ENCODE peak calls at places on chromosome 2, in six cellular contexts. One of them, this sample, is unnamed.

GRCh38 chr2:201402651-201403573 is 45.8 kb upstream of the FLACC1 start:
- DNase-seq in mesenchymal stem cell: peak; percentile 46
- DNase-seq in H9: no peak
- DNase-seq in IMR-90: peak; percentile 55
- DNase-seq in neuronal stem cell: no peak
- DNase-seq in trophoblast cell: no peak
- DNase-seq in this sample: no peak

GRCh38 chr2:131035112-131035825 is 58.0 kb downstream of the FAM168B start:
- DNase-seq in neuronal stem cell: no peak
- DNase-seq in mesenchymal stem cell: no peak
- DNase-seq in H9: no peak
- DNase-seq in trophoblast cell: no peak
- DNase-seq in IMR-90: no peak
- DNase-seq in this sample: peak; percentile 26

GRCh38 chr2:230798769-230799399 is 65.9 kb upstream of the ITM2C start:
- DNase-seq in mesenchymal stem cell: peak; percentile 69
- DNase-seq in trophoblast cell: peak; percentile 84
- DNase-seq in neuronal stem cell: peak; percentile 17
- DNase-seq in IMR-90: peak; percentile 62
- DNase-seq in H9: no peak
- DNase-seq in this sample: peak; percentile 68

GRCh38 chr2:8116661-8117060 is 565.2 kb upstream of the ID2 start:
- DNase-seq in H9: no peak
- DNase-seq in IMR-90: no peak
- DNase-seq in neuronal stem cell: no peak
- DNase-seq in trophoblast cell: peak; percentile 30
- DNase-seq in mesenchymal stem cell: no peak
- DNase-seq in this sample: no peak

GRCh38 chr2:26907416-26907815 is 59.5 kb downstream of the DPYSL5 start:
- DNase-seq in mesenchymal stem cell: no peak
- DNase-seq in neuronal stem cell: no peak
- DNase-seq in H9: no peak
- DNase-seq in trophoblast cell: no peak
- DNase-seq in IMR-90: no peak
- DNase-seq in this sample: no peak

GRCh38 chr2:152820048-152820447 is 101.6 kb downstream of the ARL6IP6 start:
- DNase-seq in mesenchymal stem cell: no peak
- DNase-seq in H9: no peak
- DNase-seq in trophoblast cell: no peak
- DNase-seq in IMR-90: no peak
- DNase-seq in neuronal stem cell: no peak
- DNase-seq in this sample: no peak

GRCh38 chr2:105537466-105537865 is 138.6 kb upstream of the FHL2 start:
- DNase-seq in trophoblast cell: no peak
- DNase-seq in IMR-90: no peak
- DNase-seq in mesenchymal stem cell: no peak
- DNase-seq in H9: no peak
- DNase-seq in neuronal stem cell: no peak
- DNase-seq in this sample: no peak

GRCh38 chr2:104431701-104432121 is 422.2 kb upstream of the POU3F3 start:
- DNase-seq in mesenchymal stem cell: no peak
- DNase-seq in H9: no peak
- DNase-seq in neuronal stem cell: no peak
- DNase-seq in IMR-90: no peak
- DNase-seq in trophoblast cell: no peak
- DNase-seq in this sample: no peak

GRCh38 chr2:237859533-237860272 is at the start of gene RAMP1:
- DNase-seq in neuronal stem cell: no peak
- DNase-seq in IMR-90: peak; percentile 17
- DNase-seq in H9: no peak
- DNase-seq in trophoblast cell: peak; percentile 43
- DNase-seq in mesenchymal stem cell: peak; percentile 37
- DNase-seq in this sample: peak; percentile 39

GRCh38 chr2:41116106-41116797 is 664.4 kb upstream of the SLC8A1 start:
- DNase-seq in mesenchymal stem cell: no peak
- DNase-seq in H9: no peak
- DNase-seq in neuronal stem cell: no peak
- DNase-seq in trophoblast cell: peak; percentile 96
- DNase-seq in IMR-90: no peak
- DNase-seq in this sample: no peak

GRCh38 chr2:165067958-165068612 is 112.8 kb upstream of the SLC38A11 start:
- DNase-seq in trophoblast cell: peak; percentile 57
- DNase-seq in IMR-90: peak; percentile 23
- DNase-seq in mesenchymal stem cell: peak; percentile 87
- DNase-seq in H9: peak; percentile 93
- DNase-seq in neuronal stem cell: peak; percentile 87
- DNase-seq in this sample: peak; percentile 98

GRCh38 chr2:152336854-152337510 is 2.0 kb downstream of the FMNL2 start:
- DNase-seq in H9: peak; percentile 40
- DNase-seq in trophoblast cell: peak; percentile 66
- DNase-seq in mesenchymal stem cell: peak; percentile 84
- DNase-seq in IMR-90: peak; percentile 53
- DNase-seq in neuronal stem cell: peak; percentile 11
- DNase-seq in this sample: peak; percentile 55

GRCh38 chr2:226551522-226552250 is 247.9 kb downstream of the IRS1 start:
- DNase-seq in H9: no peak
- DNase-seq in neuronal stem cell: no peak
- DNase-seq in IMR-90: no peak
- DNase-seq in mesenchymal stem cell: no peak
- DNase-seq in trophoblast cell: no peak
- DNase-seq in this sample: no peak

GRCh38 chr2:43088148-43089073 is 138.0 kb downstream of the ZFP36L2 start:
- DNase-seq in mesenchymal stem cell: peak; percentile 73
- DNase-seq in IMR-90: peak; percentile 78
- DNase-seq in trophoblast cell: peak; percentile 73
- DNase-seq in H9: no peak
- DNase-seq in neuronal stem cell: no peak
- DNase-seq in this sample: peak; percentile 81

GRCh38 chr2:234409590-234409989 is 87.3 kb downstream of the ARL4C start:
- DNase-seq in IMR-90: no peak
- DNase-seq in trophoblast cell: no peak
- DNase-seq in neuronal stem cell: no peak
- DNase-seq in mesenchymal stem cell: no peak
- DNase-seq in H9: no peak
- DNase-seq in this sample: no peak

GRCh38 chr2:234412726-234413125 is 84.2 kb downstream of the ARL4C start:
- DNase-seq in trophoblast cell: no peak
- DNase-seq in mesenchymal stem cell: peak; percentile 52
- DNase-seq in neuronal stem cell: no peak
- DNase-seq in IMR-90: no peak
- DNase-seq in H9: no peak
- DNase-seq in this sample: no peak

GRCh38 chr2:234411793-234412192 is 85.1 kb downstream of the ARL4C start:
- DNase-seq in trophoblast cell: no peak
- DNase-seq in mesenchymal stem cell: no peak
- DNase-seq in H9: no peak
- DNase-seq in neuronal stem cell: no peak
- DNase-seq in IMR-90: no peak
- DNase-seq in this sample: no peak

GRCh38 chr2:234414591-234414990 is 82.3 kb downstream of the ARL4C start:
- DNase-seq in neuronal stem cell: no peak
- DNase-seq in H9: no peak
- DNase-seq in mesenchymal stem cell: no peak
- DNase-seq in IMR-90: no peak
- DNase-seq in trophoblast cell: no peak
- DNase-seq in this sample: no peak

GRCh38 chr2:234410526-234410925 is 86.4 kb downstream of the ARL4C start:
- DNase-seq in mesenchymal stem cell: no peak
- DNase-seq in trophoblast cell: no peak
- DNase-seq in H9: no peak
- DNase-seq in neuronal stem cell: peak; percentile 50
- DNase-seq in IMR-90: no peak
- DNase-seq in this sample: peak; percentile 81
- H3K18ac ChIP-seq in mesenchymal stem cell: no peak overlapping the region
- H3K18ac ChIP-seq in trophoblast cell: peak overlapping the region; percentile 51
- H3K18ac ChIP-seq in H9: peak overlapping the region; percentile 27
- H3K18ac ChIP-seq in neuronal stem cell: peak overlapping the region; percentile 44
- H3K18ac ChIP-seq in IMR-90: no peak overlapping the region
- H3K18ac ChIP-seq in this sample: peak overlapping the region; percentile 65

GRCh38 chr2:45636013-45636412 is 15.5 kb upstream of the PRKCE start:
- DNase-seq in neuronal stem cell: no peak
- DNase-seq in IMR-90: no peak
- DNase-seq in mesenchymal stem cell: no peak
- DNase-seq in trophoblast cell: no peak
- DNase-seq in H9: no peak
- DNase-seq in this sample: no peak
- H3K27ac ChIP-seq in neuronal stem cell: no peak overlapping the region
- H3K27ac ChIP-seq in IMR-90: no peak overlapping the region
- H3K27ac ChIP-seq in mesenchymal stem cell: no peak overlapping the region
- H3K27ac ChIP-seq in trophoblast cell: no peak overlapping the region
- H3K27ac ChIP-seq in H9: no peak overlapping the region
- H3K27ac ChIP-seq in this sample: no peak overlapping the region

GRCh38 chr2:86783615-86784339 is 6.9 kb downstream of the CD8A start:
- DNase-seq in neuronal stem cell: no peak
- DNase-seq in trophoblast cell: no peak
- DNase-seq in H9: no peak
- DNase-seq in IMR-90: no peak
- DNase-seq in mesenchymal stem cell: no peak
- DNase-seq in this sample: no peak
- H3K18ac ChIP-seq in neuronal stem cell: no peak overlapping the region
- H3K18ac ChIP-seq in trophoblast cell: no peak overlapping the region
- H3K18ac ChIP-seq in H9: no peak overlapping the region
- H3K18ac ChIP-seq in IMR-90: no peak overlapping the region
- H3K18ac ChIP-seq in mesenchymal stem cell: no peak overlapping the region
- H3K18ac ChIP-seq in this sample: no peak overlapping the region

GRCh38 chr2:96527990-96528679 is 8.4 kb upstream of the ARID5A start:
- DNase-seq in IMR-90: peak; percentile 60
- DNase-seq in trophoblast cell: peak; percentile 34
- DNase-seq in neuronal stem cell: no peak
- DNase-seq in mesenchymal stem cell: peak; percentile 67
- DNase-seq in H9: no peak
- DNase-seq in this sample: no peak
- H3K27ac ChIP-seq in IMR-90: peak overlapping the region; percentile 46
- H3K27ac ChIP-seq in trophoblast cell: no peak overlapping the region
- H3K27ac ChIP-seq in neuronal stem cell: no peak overlapping the region
- H3K27ac ChIP-seq in mesenchymal stem cell: no peak overlapping the region
- H3K27ac ChIP-seq in H9: no peak overlapping the region
- H3K27ac ChIP-seq in this sample: no peak overlapping the region

GRCh38 chr2:172102858-172103359 is at the start of gene DLX2:
- DNase-seq in H9: peak; percentile 98
- DNase-seq in IMR-90: peak; percentile 86
- DNase-seq in neuronal stem cell: peak; percentile 86
- DNase-seq in mesenchymal stem cell: peak; percentile 87
- DNase-seq in trophoblast cell: peak; percentile 89
- DNase-seq in this sample: peak; percentile 96
- H3K18ac ChIP-seq in H9: no peak within 1 kb of the TSS
- H3K18ac ChIP-seq in IMR-90: no peak within 1 kb of the TSS
- H3K18ac ChIP-seq in neuronal stem cell: peak within 1 kb of the TSS; percentile 69
- H3K18ac ChIP-seq in mesenchymal stem cell: no peak within 1 kb of the TSS
- H3K18ac ChIP-seq in trophoblast cell: peak within 1 kb of the TSS; percentile 94
- H3K18ac ChIP-seq in this sample: no peak within 1 kb of the TSS

GRCh38 chr2:178877874-178878273 is 70.7 kb upstream of the TTN start:
- DNase-seq in IMR-90: no peak
- DNase-seq in trophoblast cell: no peak
- DNase-seq in mesenchymal stem cell: no peak
- DNase-seq in H9: no peak
- DNase-seq in neuronal stem cell: no peak
- DNase-seq in this sample: no peak
- H3K27ac ChIP-seq in IMR-90: no peak overlapping the region
- H3K27ac ChIP-seq in trophoblast cell: no peak overlapping the region
- H3K27ac ChIP-seq in mesenchymal stem cell: no peak overlapping the region
- H3K27ac ChIP-seq in H9: no peak overlapping the region
- H3K27ac ChIP-seq in neuronal stem cell: no peak overlapping the region
- H3K27ac ChIP-seq in this sample: no peak overlapping the region